ENCODE peak calls at places on chromosome 13, in seven cellular contexts. S is A549; O is thoracic aorta; P is tibial artery; B is CD4-positive, CD25-positive, alpha-beta regulatory T cell; Q is ovary; H is esophagus squamous epithelium. L is an unnamed sample.

GRCh38 chr13:50375792-50376191 is 360.5 kb downstream of the KCNRG start:
- DNase-seq in Q (no peak), P (no peak), H (no peak), O (no peak), S (no peak), B (no peak), L (no peak)

GRCh38 chr13:89969996-89970709 is 1377.3 kb upstream of the MIR17HG start:
- DNase-seq in S (no peak), P (no peak), Q (no peak), O (no peak), H (no peak), B (no peak), L (no peak)

GRCh38 chr13:36188446-36188845 is 25.9 kb downstream of the SOHLH2 start:
- DNase-seq in Q (no peak), P (no peak), O (no peak), B (no peak), S (no peak), H (no peak), L (no peak)

GRCh38 chr13:58935689-58936088 is 1228.0 kb downstream of the DIAPH3 start:
- DNase-seq in B (no peak), H (no peak), P (no peak), Q (no peak), O (no peak), S (no peak), L (no peak)

GRCh38 chr13:103539265-103539664 is 473.0 kb upstream of the SLC10A2 start:
- DNase-seq in B (no peak), H (no peak), O (no peak), S (no peak), P (no peak), Q (no peak), L (no peak)

GRCh38 chr13:110981379-110981778 is 66.5 kb upstream of the ANKRD10 start:
- DNase-seq in P (no peak), B (no peak), H (no peak), S (no peak), Q (no peak), O (no peak), L (no peak)

GRCh38 chr13:85261757-85262346 is 537.4 kb downstream of the SLITRK6 start:
- DNase-seq in O (no peak), S (no peak), Q (no peak), B (no peak), H (no peak), P (no peak), L (no peak)

GRCh38 chr13:96072392-96072791 is 17.5 kb upstream of the HS6ST3 start:
- DNase-seq in O (no peak), Q (no peak), P (no peak), H (no peak), S (no peak), B (no peak), L (no peak)

GRCh38 chr13:113820813-113821651 is 42.8 kb downstream of the GAS6 start:
- DNase-seq in S (peak; percentile 69), Q (peak; percentile 81), H (no peak), P (peak; percentile 86), O (no peak), B (no peak), L (peak; percentile 69)

GRCh38 chr13:26983533-26984315 is 187.9 kb downstream of the USP12 start:
- DNase-seq in Q (no peak), S (no peak), H (no peak), B (no peak), P (no peak), O (no peak), L (no peak)

GRCh38 chr13:28338742-28339141 is 156.2 kb downstream of the FLT1 start:
- DNase-seq in S (no peak), H (no peak), O (no peak), B (no peak), Q (no peak), P (no peak), L (no peak)

GRCh38 chr13:96112936-96113335 is 23.0 kb downstream of the HS6ST3 start:
- DNase-seq in O (no peak), Q (no peak), S (no peak), P (no peak), H (no peak), B (no peak), L (no peak)

DNA sequence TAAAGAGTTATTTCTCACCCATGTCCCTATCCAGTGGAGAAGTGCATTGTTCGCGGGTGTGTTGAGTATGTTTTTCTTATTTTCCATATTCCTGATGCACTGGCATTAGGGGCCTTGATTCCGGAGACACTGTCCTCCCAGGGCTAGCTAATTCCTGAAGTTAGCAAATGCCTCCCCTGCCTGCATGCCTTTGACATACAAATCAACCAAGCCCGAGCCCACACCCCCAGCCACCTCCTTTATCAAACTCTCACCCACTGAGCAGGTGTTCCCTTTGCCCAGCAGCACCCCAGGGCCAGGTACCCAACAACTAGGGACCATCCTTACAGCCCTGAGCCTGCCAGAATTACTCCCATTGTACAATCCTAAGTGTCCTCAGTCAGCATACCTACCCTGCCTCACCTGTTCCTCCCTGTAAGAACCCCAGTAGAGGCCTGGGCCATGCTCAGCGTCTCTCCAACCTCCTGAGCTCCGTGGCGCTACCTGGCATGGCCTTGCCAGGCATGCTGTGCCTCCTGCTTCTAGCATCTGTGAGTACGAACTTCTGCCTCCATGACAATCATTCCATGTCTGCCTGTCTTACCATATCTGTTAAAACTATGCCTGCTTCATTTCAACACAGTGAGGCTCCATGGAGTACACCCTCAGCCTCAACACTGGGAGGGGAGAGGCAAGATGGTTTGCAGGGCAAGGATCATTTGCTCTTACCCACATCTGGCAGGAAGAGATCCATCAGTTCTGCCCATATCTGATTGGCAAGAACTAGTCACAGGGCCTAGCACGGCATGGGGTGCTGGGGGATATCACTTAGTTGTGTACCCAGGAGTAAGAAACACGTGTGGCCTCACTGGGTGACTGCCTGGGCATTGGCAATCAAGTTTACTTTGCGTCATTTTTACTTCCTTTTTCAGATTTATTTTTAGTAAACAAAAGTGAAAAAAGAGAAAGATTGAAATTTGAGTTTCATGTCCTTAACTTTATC is 203.9 kb downstream of the SHISA2 start:
- DNase-seq in Q (no peak), P (no peak), O (no peak), B (no peak), S (no peak), H (no peak), L (no peak)
- H3K4me1 ChIP-seq in Q (no peaks in the 10 kb centered on the region), P (no peaks in the 10 kb centered on the region), O (no peaks in the 10 kb centered on the region), B (peaks cover 23% of the 10 kb centered on the region), S (no peaks in the 10 kb centered on the region), H (no peaks in the 10 kb centered on the region), L (peaks cover 12% of the 10 kb centered on the region)

DNA sequence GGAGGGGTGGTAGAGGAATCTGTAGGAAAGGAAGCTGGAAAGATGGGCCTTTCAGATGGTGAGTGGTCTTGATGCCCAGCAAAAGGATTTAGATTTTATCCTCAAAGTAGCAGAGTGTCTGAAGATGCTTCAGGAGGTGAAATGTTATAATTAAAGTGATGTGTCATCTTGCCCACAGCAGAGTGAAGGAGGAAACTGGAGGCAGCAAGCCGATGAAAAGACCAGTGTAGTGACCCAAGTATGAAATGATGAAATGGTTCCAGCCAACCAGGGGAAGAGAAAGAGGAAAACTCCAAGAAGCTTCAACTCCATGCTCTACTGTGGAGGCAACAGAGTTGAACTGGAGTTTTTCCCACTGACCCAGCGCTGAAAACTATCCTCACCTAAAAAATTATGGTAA is 66.7 kb downstream of the FOXO1 start:
- DNase-seq in B (no peak), P (no peak), H (no peak), O (no peak), Q (no peak), S (no peak), L (no peak)
- H3K4me1 ChIP-seq in B (peaks cover 96% of the 10 kb centered on the region), P (peaks cover 48% of the 10 kb centered on the region), H (peaks cover 27% of the 10 kb centered on the region), O (peaks cover 36% of the 10 kb centered on the region), Q (peaks cover 23% of the 10 kb centered on the region), S (no peaks in the 10 kb centered on the region), L (peaks cover 9% of the 10 kb centered on the region)

GRCh38 chr13:40231311-40231710 is 435.1 kb downstream of the FOXO1 start:
- DNase-seq in Q (no peak), B (no peak), P (no peak), H (no peak), O (no peak), S (no peak), L (no peak)
- H3K4me1 ChIP-seq in Q (peaks cover 2% of the 10 kb centered on the region), B (no peaks in the 10 kb centered on the region), P (peaks cover 8% of the 10 kb centered on the region), H (peaks cover 30% of the 10 kb centered on the region), O (peaks cover 30% of the 10 kb centered on the region), S (peaks cover 8% of the 10 kb centered on the region), L (peaks cover 25% of the 10 kb centered on the region)

GRCh38 chr13:24013189-24013588 is 115.9 kb upstream of the C1QTNF9B start:
- DNase-seq in S (no peak), H (no peak), O (no peak), P (no peak), Q (no peak), B (no peak), L (no peak)
- H3K4me1 ChIP-seq in S (no peaks in the 10 kb centered on the region), H (no peaks in the 10 kb centered on the region), O (no peaks in the 10 kb centered on the region), P (no peaks in the 10 kb centered on the region), Q (no peaks in the 10 kb centered on the region), B (no peaks in the 10 kb centered on the region), L (no peaks in the 10 kb centered on the region)

GRCh38 chr13:107005577-107005976 is 437.6 kb upstream of the ARGLU1 start:
- DNase-seq in P (no peak), H (no peak), B (no peak), O (no peak), S (no peak), Q (no peak), L (no peak)
- H3K4me1 ChIP-seq in P (no peaks in the 10 kb centered on the region), H (no peaks in the 10 kb centered on the region), B (no peaks in the 10 kb centered on the region), O (no peaks in the 10 kb centered on the region), S (no peaks in the 10 kb centered on the region), Q (no peaks in the 10 kb centered on the region), L (no peaks in the 10 kb centered on the region)

DNA sequence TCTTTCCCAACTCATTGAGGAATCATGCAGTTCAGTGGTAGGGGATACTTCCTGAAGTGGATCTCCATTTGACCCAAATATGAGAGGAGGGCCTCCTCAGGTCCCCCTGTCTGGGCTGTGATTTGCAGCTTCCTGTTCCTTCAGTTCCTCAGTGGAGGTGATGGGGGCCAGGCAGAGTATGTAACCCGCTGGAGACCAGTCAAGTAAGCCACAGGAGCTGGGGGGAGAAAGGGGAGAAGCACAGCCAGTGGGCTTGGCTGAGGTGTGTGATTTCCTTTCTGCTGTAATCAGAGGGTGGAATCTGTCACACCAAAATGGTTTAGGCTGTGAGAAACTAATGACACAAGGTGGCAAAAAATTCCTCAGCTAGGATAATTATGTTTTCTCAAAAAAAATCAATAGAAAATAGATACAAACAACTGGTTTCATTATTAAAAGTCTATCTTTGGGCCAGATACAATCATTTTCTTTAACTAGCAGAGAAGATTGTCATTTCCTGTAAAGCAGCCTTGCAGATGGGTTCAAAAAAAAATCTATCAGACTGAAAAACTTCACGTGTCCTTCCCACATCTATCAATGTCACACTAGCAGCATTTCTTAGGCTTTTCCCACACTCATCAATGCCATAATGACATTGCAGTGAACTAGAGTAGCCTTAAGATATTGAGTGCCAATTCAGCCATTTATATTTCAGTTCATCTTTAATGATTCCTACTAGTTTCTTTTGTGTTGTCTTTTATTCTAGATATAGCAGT is 1660.3 kb downstream of the EFNB2 start:
- DNase-seq in O (no peak), P (no peak), Q (no peak), S (no peak), B (no peak), H (no peak), L (no peak)
- H3K4me1 ChIP-seq in O (no peaks in the 10 kb centered on the region), P (no peaks in the 10 kb centered on the region), Q (no peaks in the 10 kb centered on the region), S (no peaks in the 10 kb centered on the region), B (no peaks in the 10 kb centered on the region), H (no peaks in the 10 kb centered on the region), L (no peaks in the 10 kb centered on the region)